ENCODE peak calls at places on chromosomes 4 and X, in six cellular contexts. P is head of caudate nucleus; X is Peyer's patch; Z is AG08395; D is NCI-H524; R is natural killer cell treated with Interleukin-12 subunit alpha and Interleukin-12 subunit beta and Interleukin-15 and Interleukin-18, amount 100 ng/mL, for 72 hours. Y is an unnamed sample.
A peak's percentile ranks its signal among the peaks of the same experiment; 100 is the strongest.

GRCh38 chr4:40309250-40309774 is 25.8 kb upstream of the CHRNA9 start:
- DNase-seq in P (peak; percentile 94), X (peak; percentile 98), Z (peak; percentile 79), D (no peak), R (peak; percentile 90), Y (peak; percentile 95)

GRCh38 chr4:31291238-31291637 is 571.1 kb downstream of the PCDH7 start:
- DNase-seq in P (no peak), X (no peak), Z (no peak), D (no peak), R (no peak), Y (no peak)

GRCh38 chrX:37685452-37686347 is at the start of gene XK:
- DNase-seq in P (peak; percentile 78), X (peak; percentile 25), Z (no peak), D (no peak), R (no peak), Y (peak; percentile 63)

GRCh38 chrX:130173190-130173895 is 1.6 kb downstream of the RAB33A start:
- DNase-seq in P (peak; percentile 64), X (peak; percentile 33), Z (peak; percentile 64), D (no peak), R (peak; percentile 84), Y (no peak)

GRCh38 chrX:70129811-70130210 is 3.4 kb upstream of the IGBP1 start:
- DNase-seq in P (peak; percentile 35), X (no peak), Z (peak; percentile 7), D (no peak), R (no peak), Y (no peak)

GRCh38 chrX:57453901-57454300 is 137.9 kb upstream of the ZXDB start:
- DNase-seq in P (no peak), X (no peak), Z (peak; percentile 10), D (no peak), R (no peak), Y (no peak)

GRCh38 chrX:24877854-24878650 is 137.7 kb downstream of the ARX start:
- DNase-seq in P (no peak), X (no peak), Z (no peak), D (no peak), R (no peak), Y (no peak)

GRCh38 chr4:1043658-1044468 is 32.4 kb downstream of the FGFRL1 start:
- DNase-seq in P (peak; percentile 95), X (peak; percentile 46), Z (peak; percentile 96), D (no peak), R (peak; percentile 87), Y (peak; percentile 63)

GRCh38 chr4:20297246-20297645 is 45.5 kb downstream of the SLIT2 start:
- DNase-seq in P (no peak), X (no peak), Z (peak; percentile 22), D (no peak), R (no peak), Y (no peak)

GRCh38 chrX:1649623-1650022 is 34.8 kb downstream of the ASMT start:
- DNase-seq in P (no peak), X (no peak), Z (no peak), D (no peak), R (no peak), Y (peak; percentile 60)